ENCODE peak calls at places on chromosomes 5 and 9, in nine cellular contexts. A is EH; G is left lobe of liver; C is GDM1; X is memory B cell; L is H54; K is stimulated activated CD4-positive, alpha-beta T cell treated with anti-CD3 and anti-CD28 coated beads, Interleukin-4, amount 100 ng/mL, for 24 hours; Z is iris pigment epithelial cell; H is stimulated activated CD8-positive, alpha-beta memory T cell treated with anti-CD3 and anti-CD28 coated beads, Interleukin-7, amount 100 ng/mL, for 24 hours. D is an unnamed sample.

GRCh38 chr5:90402521-90403255 is 6.9 kb downstream of the CETN3 start:
- DNase-seq in A (peak), G (no peak), C (no peak), X (no peak), L (no peak), K (no peak), Z (no peak), H (no peak), D (no peak)

GRCh38 chr5:159504106-159504856 is 174.0 kb upstream of the IL12B start:
- DNase-seq in A (peak), G (no peak), C (no peak), X (no peak), L (no peak), K (no peak), Z (peak), H (no peak), D (no peak)

GRCh38 chr5:36915653-36916052 is 39.1 kb downstream of the NIPBL start:
- DNase-seq in A (no peak), G (no peak), C (no peak), X (no peak), L (no peak), K (no peak), Z (peak), H (no peak), D (no peak)

GRCh38 chr5:24644757-24645156 is at the start of gene CDH10:
- DNase-seq in A (no peak), G (no peak), C (no peak), X (no peak), L (no peak), K (no peak), Z (peak), H (no peak), D (no peak)

GRCh38 chr5:167725741-167726140 is 565.7 kb upstream of the WWC1 start:
- DNase-seq in A (no peak), G (no peak), C (no peak), X (no peak), L (no peak), K (no peak), Z (no peak), H (no peak), D (no peak)

GRCh38 chr5:110625376-110625999 is 101.0 kb downstream of the TMEM232 start:
- DNase-seq in A (peak), G (no peak), C (no peak), X (no peak), L (no peak), K (no peak), Z (peak), H (no peak), D (no peak)

GRCh38 chr9:15101046-15101445 is 190.8 kb upstream of the FREM1 start:
- DNase-seq in A (no peak), G (no peak), C (no peak), X (no peak), L (no peak), K (no peak), Z (no peak), H (no peak), D (no peak)

GRCh38 chr5:98905857-98906688 is 22.7 kb downstream of the CHD1 start:
- DNase-seq in A (peak), G (no peak), C (no peak), X (peak), L (no peak), K (no peak), Z (peak), H (no peak), D (no peak)

GRCh38 chr5:39783756-39784421 is 359.1 kb upstream of the DAB2 start:
- DNase-seq in A (peak), G (no peak), C (no peak), X (no peak), L (no peak), K (no peak), Z (peak), H (no peak), D (no peak)

GRCh38 chr5:177372534-177372896 is 11.7 kb upstream of the SLC34A1 start:
- DNase-seq in A (no peak), G (no peak), C (no peak), X (no peak), L (no peak), K (no peak), Z (no peak), H (no peak), D (no peak)

D was measured in NCI-H187.